ENCODE peak calls at places on chromosomes 5 and 9, in eight cellular contexts. E is Panc1, K is ovary, S is RWPE2, T is PC-3, P is spleen, D is neural crest cell, M is tibial nerve. W is an unnamed sample.

GRCh38 chr9:13832451-13832850 is 481.5 kb downstream of the NFIB start:
- DNase-seq in K (no peak), M (no peak), E (no peak), S (no peak), P (no peak), T (no peak), D (no peak), W (no peak)

GRCh38 chr5:72363146-72363802 is 43.1 kb downstream of the PTCD2 start:
- DNase-seq in T (peak; percentile 76), D (no peak), S (no peak), M (no peak), E (no peak), K (no peak), P (no peak), W (no peak)

GRCh38 chr5:143056792-143057579 is 286.8 kb downstream of the ARHGAP26 start:
- DNase-seq in D (no peak), M (no peak), P (no peak), E (no peak), S (no peak), T (no peak), K (no peak), W (no peak)

GRCh38 chr9:129656795-129657390 is 8.6 kb upstream of the PRRX2 start:
- DNase-seq in T (peak; percentile 87), S (no peak), P (no peak), D (no peak), K (no peak), M (no peak), E (peak; percentile 53), W (no peak)

GRCh38 chr9:113626735-113627495 is 163.4 kb downstream of the RGS3 start:
- DNase-seq in E (no peak), K (peak; percentile 41), S (no peak), D (no peak), M (no peak), T (no peak), P (peak; percentile 30), W (no peak)

GRCh38 chr9:32783168-32783891 is at the start of gene TMEM215:
- DNase-seq in P (peak; percentile 53), K (peak; percentile 28), E (no peak), S (no peak), T (no peak), M (no peak), D (peak; percentile 68), W (peak; percentile 86)

GRCh38 chr5:179266291-179267070 is 78.8 kb downstream of the ADAMTS2 start:
- DNase-seq in T (no peak), D (no peak), K (peak; percentile 40), E (no peak), M (no peak), P (peak; percentile 58), S (peak; percentile 61), W (no peak)

GRCh38 chr5:51345106-51345505 is 38.1 kb upstream of the ISL1 start:
- DNase-seq in K (no peak), D (no peak), P (no peak), M (no peak), E (no peak), T (peak; percentile 57), S (no peak), W (no peak)

GRCh38 chr9:122225323-122226141 is 3.2 kb downstream of the LHX6 start:
- DNase-seq in K (no peak), T (no peak), M (no peak), D (no peak), S (peak; percentile 67), E (no peak), P (no peak), W (peak; percentile 49)

GRCh38 chr5:32767948-32768427 is 56.9 kb downstream of the NPR3 start:
- DNase-seq in P (no peak), T (peak; percentile 99), M (no peak), E (peak; percentile 98), S (peak; percentile 91), K (no peak), D (no peak), W (no peak)

GRCh38 chr9:27711241-27711640 is 138.0 kb upstream of the C9orf72 start:
- DNase-seq in M (no peak), E (no peak), K (no peak), P (no peak), S (no peak), D (no peak), T (no peak), W (no peak)

GRCh38 chr9:27717991-27718390 is 144.7 kb upstream of the C9orf72 start:
- DNase-seq in K (no peak), M (no peak), P (no peak), E (no peak), D (no peak), S (no peak), T (no peak), W (no peak)

GRCh38 chr9:27712826-27713225 is 139.5 kb upstream of the C9orf72 start:
- DNase-seq in K (no peak), S (no peak), E (no peak), P (no peak), T (no peak), D (no peak), M (no peak), W (no peak)

GRCh38 chr9:27715651-27716050 is 142.4 kb upstream of the C9orf72 start:
- DNase-seq in S (no peak), D (no peak), M (no peak), K (no peak), T (no peak), E (no peak), P (no peak), W (no peak)

DNA sequence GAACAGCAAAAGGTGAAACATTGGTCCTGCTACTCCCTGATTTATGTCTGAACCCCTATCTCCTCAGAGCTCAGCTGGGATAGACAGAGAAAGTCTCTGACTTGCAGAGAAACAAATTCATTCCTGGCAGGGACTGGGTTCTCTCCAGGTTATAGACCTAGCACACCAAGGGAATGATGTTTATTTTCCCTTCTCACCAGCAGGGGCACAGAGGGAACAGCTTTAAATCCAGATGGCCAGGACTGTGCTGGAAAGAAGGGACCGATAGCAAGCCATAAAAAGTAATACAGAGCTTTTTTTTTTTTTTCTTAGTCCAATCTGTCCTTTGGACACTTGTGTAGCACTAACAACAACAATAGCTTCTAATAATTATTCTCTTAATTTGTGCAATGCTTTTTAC is 141.1 kb upstream of the C9orf72 start:
- DNase-seq in M (no peak), T (peak; percentile 7), D (no peak), E (no peak), K (no peak), P (no peak), S (no peak), W (no peak)
- TF ChIP-seq CTCF in M (no peak), T (no peak), D (peak; percentile 48), E (no peak), K (no peak), P (no peak), S (no peak), W (no peak)

GRCh38 chr5:170268153-170268689 is 29.4 kb downstream of the LCP2 start:
- DNase-seq in K (peak; percentile 57), S (no peak), D (no peak), P (no peak), T (no peak), M (no peak), E (no peak), W (no peak)
- TF ChIP-seq CTCF in K (no peak), S (peak; percentile 79), D (no peak), P (no peak), T (no peak), M (no peak), E (peak; percentile 68), W (no peak)

GRCh38 chr5:1494780-1495524 is 28.8 kb downstream of the LPCAT1 start:
- DNase-seq in E (no peak), M (no peak), K (no peak), T (no peak), P (peak; percentile 97), S (no peak), D (no peak), W (no peak)
- TF ChIP-seq CTCF in E (no peak), M (no peak), K (no peak), T (no peak), P (no peak), S (no peak), D (no peak), W (no peak)

DNA sequence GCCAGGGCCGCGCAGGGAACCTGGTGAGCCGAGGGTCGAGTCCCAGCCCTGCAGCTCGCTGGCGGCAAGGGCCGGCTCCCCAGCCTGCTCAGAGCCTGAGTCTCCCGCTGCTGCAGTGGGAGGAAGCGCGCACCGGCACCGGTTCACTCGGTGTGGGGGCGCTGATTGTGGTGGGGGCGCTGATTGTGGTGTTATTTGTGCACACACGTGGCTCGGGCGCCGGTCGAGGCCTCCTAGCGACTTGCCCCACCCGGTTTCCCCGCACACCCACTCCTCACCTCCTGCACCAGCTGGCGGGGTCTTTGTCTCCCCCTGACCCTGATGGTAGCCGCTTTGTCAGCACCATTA is 266.7 kb downstream of the NSG2 start:
- DNase-seq in E (no peak), T (no peak), M (no peak), D (no peak), K (no peak), S (no peak), P (no peak), W (no peak)
- TF ChIP-seq CTCF in E (peak; percentile 62), T (peak; percentile 17), M (peak; percentile 30), D (no peak), K (peak; percentile 1), S (peak; percentile 71), P (no peak), W (no peak)

GRCh38 chr9:116152390-116152789 is 1.2 kb upstream of the PAPPA start:
- DNase-seq in D (no peak), M (no peak), T (peak; percentile 37), E (no peak), S (no peak), K (no peak), P (no peak), W (no peak)
- TF ChIP-seq CTCF in D (peak; percentile 54), M (peak; percentile 27), T (peak; percentile 48), E (peak; percentile 31), S (peak; percentile 61), K (no peak), P (no peak), W (peak; percentile 40)